ENCODE peak calls at places on chromosomes 3 and 15, in nine cellular contexts. C, U, Z, P, W, V, H, M and F are unnamed samples.

GRCh38 chr3:126472277-126473006 is 3.2 kb downstream of the ZXDC start:
- DNase-seq in U (no peak), H (peak; percentile 84), C (peak; percentile 94), V (peak; percentile 90), Z (peak; percentile 51), W (peak; percentile 63), P (no peak), M (peak; percentile 98), F (peak; percentile 92)

GRCh38 chr3:8963137-8963853 is at the start of gene RAD18:
- DNase-seq in Z (peak; percentile 97), P (peak; percentile 90), C (peak; percentile 83), M (peak; percentile 94), V (peak; percentile 97), U (peak; percentile 96), W (peak; percentile 98), H (peak; percentile 90), F (peak; percentile 92)

GRCh38 chr3:17985658-17986392 is 243.4 kb upstream of the TBC1D5 start:
- DNase-seq in C (no peak), M (no peak), V (no peak), H (no peak), W (no peak), P (no peak), Z (no peak), U (no peak), F (no peak)

GRCh38 chr15:77609558-77609957 is 23.2 kb downstream of the LINGO1 start:
- DNase-seq in U (no peak), H (no peak), C (no peak), P (no peak), M (no peak), Z (no peak), V (no peak), W (no peak), F (no peak)

GRCh38 chr3:143885803-143886427 is 37.6 kb upstream of the SLC9A9 start:
- DNase-seq in C (peak; percentile 41), H (no peak), V (no peak), Z (peak; percentile 54), W (no peak), U (no peak), P (peak; percentile 16), M (peak; percentile 67), F (no peak)

GRCh38 chr15:70101459-70102113 is 3.9 kb upstream of the TLE3 start:
- DNase-seq in U (peak; percentile 70), V (no peak), M (peak; percentile 80), P (no peak), C (peak; percentile 87), H (no peak), Z (peak; percentile 71), W (no peak), F (no peak)

GRCh38 chr3:109532257-109533216 is 195.2 kb upstream of the DPPA4 start:
- DNase-seq in M (peak; percentile 78), U (no peak), P (peak; percentile 34), Z (peak; percentile 88), W (no peak), H (no peak), C (peak; percentile 35), V (no peak), F (no peak)

GRCh38 chr3:32443471-32443870 is 51.8 kb downstream of the CMTM7 start:
- DNase-seq in Z (peak; percentile 55), M (peak; percentile 86), P (no peak), C (no peak), V (no peak), H (no peak), U (no peak), W (no peak), F (no peak)

GRCh38 chr3:165837058-165837525 is at the start of gene BCHE:
- DNase-seq in U (no peak), C (no peak), V (no peak), W (no peak), H (peak; percentile 23), P (no peak), Z (no peak), M (no peak), F (no peak)

GRCh38 chr3:98670020-98670419 is 76.6 kb upstream of the CPOX start:
- DNase-seq in P (no peak), W (no peak), U (no peak), H (no peak), M (no peak), C (no peak), V (no peak), Z (no peak), F (no peak)

GRCh38 chr3:53650928-53651654 is 156.7 kb downstream of the CACNA1D start:
- DNase-seq in W (no peak), U (no peak), Z (no peak), V (no peak), C (no peak), H (no peak), P (no peak), M (no peak), F (no peak)

GRCh38 chr3:195809291-195809785 is 2.4 kb downstream of the MUC4 start:
- DNase-seq in V (peak; percentile 60), P (no peak), U (no peak), M (no peak), C (no peak), H (no peak), Z (no peak), W (no peak), F (peak; percentile 55)
- H3K4me1 ChIP-seq in V (no peaks in the 10 kb centered on the region), P (peaks cover 17% of the 10 kb centered on the region), U (peaks cover 1% of the 10 kb centered on the region), M (no peaks in the 10 kb centered on the region), C (no peaks in the 10 kb centered on the region), H (no peaks in the 10 kb centered on the region), Z (no peaks in the 10 kb centered on the region), W (no peaks in the 10 kb centered on the region), F (no peaks in the 10 kb centered on the region)

GRCh38 chr15:57288926-57289650 is 87.2 kb upstream of the CGNL1 start:
- DNase-seq in U (no peak), Z (peak; percentile 70), M (peak; percentile 87), V (no peak), W (no peak), C (no peak), P (no peak), H (no peak), F (no peak)

GRCh38 chr15:57290826-57291225 is 85.5 kb upstream of the CGNL1 start:
- DNase-seq in M (peak; percentile 30), U (no peak), H (no peak), V (no peak), C (no peak), Z (no peak), P (no peak), W (no peak), F (no peak)

GRCh38 chr15:57286446-57287127 is 89.7 kb upstream of the CGNL1 start:
- DNase-seq in W (no peak), M (no peak), H (no peak), U (no peak), P (no peak), V (no peak), C (no peak), Z (no peak), F (no peak)

GRCh38 chr15:57285386-57285785 is 90.9 kb upstream of the CGNL1 start:
- DNase-seq in Z (no peak), V (no peak), C (no peak), H (no peak), P (no peak), M (no peak), U (no peak), W (no peak), F (no peak)

GRCh38 chr15:57290192-57290591 is 86.1 kb upstream of the CGNL1 start:
- DNase-seq in M (peak; percentile 39), U (no peak), P (no peak), C (no peak), H (no peak), V (no peak), W (no peak), Z (no peak), F (no peak)
- H3K36me3 ChIP-seq in M (peaks cover 8% of the 10 kb centered on the region), U (no peaks in the 10 kb centered on the region), P (no peaks in the 10 kb centered on the region), C (peaks cover 30% of the 10 kb centered on the region), H (peaks cover 2% of the 10 kb centered on the region), V (peaks cover 2% of the 10 kb centered on the region), W (no peaks in the 10 kb centered on the region), Z (peaks cover 19% of the 10 kb centered on the region), F (peaks cover 30% of the 10 kb centered on the region)

GRCh38 chr3:46540550-46540949 is 25.6 kb downstream of the LRRC2 start:
- DNase-seq in W (no peak), P (no peak), C (no peak), H (no peak), Z (no peak), M (no peak), U (no peak), V (no peak), F (no peak)
- H3K4me1 ChIP-seq in W (no peaks in the 10 kb centered on the region), P (peaks cover 46% of the 10 kb centered on the region), C (no peaks in the 10 kb centered on the region), H (peaks cover 44% of the 10 kb centered on the region), Z (peaks cover 15% of the 10 kb centered on the region), M (peaks cover 33% of the 10 kb centered on the region), U (no peaks in the 10 kb centered on the region), V (no peaks in the 10 kb centered on the region), F (no peaks in the 10 kb centered on the region)

DNA sequence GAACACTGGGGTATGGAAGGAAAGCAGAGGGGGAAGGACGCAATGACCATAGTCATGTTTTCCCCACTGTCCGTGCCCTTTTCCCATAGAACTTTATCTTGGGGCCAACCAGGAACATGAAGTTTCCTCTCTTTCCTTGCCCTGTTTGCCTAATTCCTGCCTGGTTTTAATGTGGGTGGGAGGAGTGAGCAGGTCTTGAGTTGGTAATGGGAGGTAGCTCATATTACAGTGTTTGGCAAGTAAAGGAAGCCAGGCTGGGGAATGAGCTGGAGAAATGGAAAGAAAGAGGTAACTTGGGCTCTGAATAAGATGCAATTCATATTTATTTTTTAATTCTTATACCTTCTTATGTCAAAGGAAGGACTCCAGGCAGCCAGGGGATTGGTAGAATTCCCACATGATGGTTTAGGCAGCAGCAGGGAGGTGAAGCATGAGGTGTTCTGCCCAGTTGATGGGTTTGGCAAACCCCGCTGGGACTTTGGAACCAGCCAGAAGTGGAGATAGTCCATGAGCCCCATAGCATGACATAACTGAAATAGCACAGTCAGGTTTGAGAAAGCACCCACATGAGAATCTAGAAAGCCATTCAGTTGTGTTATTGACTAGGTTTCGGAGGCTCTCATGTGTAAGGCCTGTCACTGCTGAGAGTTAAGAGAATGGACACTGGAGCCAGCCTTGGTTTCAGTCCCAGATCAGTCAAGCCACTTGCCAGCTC is 60.0 kb downstream of the CCK start:
- DNase-seq in C (no peak), U (no peak), W (no peak), H (no peak), P (no peak), M (no peak), Z (no peak), V (no peak), F (no peak)
- H3K36me3 ChIP-seq in C (peaks cover 76% of the 10 kb centered on the region), U (no peaks in the 10 kb centered on the region), W (peaks cover 9% of the 10 kb centered on the region), H (peaks cover 4% of the 10 kb centered on the region), P (peaks cover 6% of the 10 kb centered on the region), M (peaks cover 27% of the 10 kb centered on the region), Z (peaks cover 90% of the 10 kb centered on the region), V (peaks cover 14% of the 10 kb centered on the region), F (peaks cover 83% of the 10 kb centered on the region)

DNA sequence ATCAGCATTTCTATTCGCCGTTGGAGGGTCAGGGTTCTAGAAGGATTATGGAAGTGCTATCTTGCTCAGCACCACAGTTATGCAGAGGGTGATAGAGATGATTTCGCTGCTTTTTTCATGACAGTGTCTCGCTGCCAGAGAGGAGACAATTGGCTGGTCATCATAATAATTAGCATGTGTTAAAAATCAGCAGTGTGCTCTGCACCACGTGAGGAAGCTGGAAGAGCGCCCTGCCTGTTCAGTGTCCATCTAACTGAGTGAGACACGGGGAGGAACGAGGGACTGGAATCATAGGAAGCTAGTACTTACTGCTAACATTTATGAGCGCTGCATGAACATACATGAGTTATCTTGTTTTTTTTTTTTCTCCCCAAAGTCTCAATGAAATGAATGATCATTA is 116.2 kb upstream of the PLAAT1 start:
- DNase-seq in V (no peak), Z (no peak), U (no peak), W (no peak), H (no peak), C (no peak), P (no peak), M (no peak), F (no peak)
- H3K4me1 ChIP-seq in V (no peaks in the 10 kb centered on the region), Z (peaks cover 3% of the 10 kb centered on the region), U (no peaks in the 10 kb centered on the region), W (no peaks in the 10 kb centered on the region), H (no peaks in the 10 kb centered on the region), C (no peaks in the 10 kb centered on the region), P (no peaks in the 10 kb centered on the region), M (no peaks in the 10 kb centered on the region), F (no peaks in the 10 kb centered on the region)